ENCODE peak calls at places on chromosomes 12 and 14, in seven cellular contexts. A is mesendoderm, J is IMR-90, F is H9, O is neuronal stem cell, N is mesenchymal stem cell, S is H1. Z is an unnamed sample.

GRCh38 chr12:93908846-93909592 is 231.8 kb downstream of the CRADD start:
- DNase-seq in A (no peak), J (no peak), F (no peak), O (no peak), N (no peak), S (no peak), Z (peak; percentile 39)

GRCh38 chr14:54420478-54421116 is 20.6 kb downstream of the CNIH1 start:
- DNase-seq in A (peak; percentile 80), J (peak; percentile 58), F (no peak), O (no peak), N (peak; percentile 72), S (peak; percentile 59), Z (peak; percentile 27)

GRCh38 chr14:100072783-100073346 is 7.6 kb downstream of the EVL start:
- DNase-seq in A (no peak), J (no peak), F (no peak), O (no peak), N (no peak), S (peak; percentile 37), Z (peak; percentile 61)

GRCh38 chr14:30796707-30797106 is 77.7 kb upstream of the COCH start:
- DNase-seq in A (no peak), J (no peak), F (no peak), O (no peak), N (no peak), S (no peak), Z (no peak)

GRCh38 chr12:31868980-31869379 is 90.2 kb upstream of the RESF1 start:
- DNase-seq in A (no peak), J (peak; percentile 20), F (no peak), O (no peak), N (peak; percentile 52), S (no peak), Z (no peak)

GRCh38 chr12:87074801-87075200 is 818.6 kb upstream of the MGAT4C start:
- DNase-seq in A (no peak), J (peak; percentile 5), F (no peak), O (no peak), N (no peak), S (no peak), Z (no peak)

GRCh38 chr14:94051115-94051514 is 25.0 kb downstream of the OTUB2 start:
- DNase-seq in A (peak; percentile 46), J (peak; percentile 42), F (peak; percentile 44), O (no peak), N (peak; percentile 23), S (no peak), Z (peak; percentile 22)

GRCh38 chr12:94386422-94386821 is 73.2 kb downstream of the CEP83 start:
- DNase-seq in A (no peak), J (peak; percentile 39), F (no peak), O (no peak), N (peak; percentile 43), S (no peak), Z (no peak)

GRCh38 chr12:25852792-25853191 is 105.7 kb upstream of the RASSF8 start:
- DNase-seq in A (no peak), J (peak; percentile 95), F (no peak), O (no peak), N (peak; percentile 89), S (no peak), Z (no peak)

GRCh38 chr12:8943565-8944186 is 5.8 kb downstream of the M6PR start:
- DNase-seq in A (no peak), J (no peak), F (no peak), O (no peak), N (no peak), S (no peak), Z (no peak)

GRCh38 chr14:101888182-101888581 is 76.2 kb upstream of the DYNC1H1 start:
- DNase-seq in A (no peak), J (no peak), F (no peak), O (no peak), N (no peak), S (no peak), Z (no peak)

GRCh38 chr12:39127401-39127800 is 222.0 kb upstream of the CPNE8 start:
- DNase-seq in A (peak; percentile 62), J (no peak), F (no peak), O (no peak), N (peak; percentile 83), S (no peak), Z (peak; percentile 50)

GRCh38 chr14:100306506-100307214 is 416 bp upstream of the SLC25A29 start:
- DNase-seq in A (peak; percentile 94), J (peak; percentile 78), F (peak; percentile 89), O (peak; percentile 90), N (peak; percentile 88), S (peak; percentile 89), Z (peak; percentile 74)

GRCh38 chr12:96570579-96570978 is 81.2 kb downstream of the CFAP54 start:
- DNase-seq in A (no peak), J (no peak), F (no peak), O (no peak), N (no peak), S (no peak), Z (no peak)

GRCh38 chr14:54490448-54490805 is 1.6 kb upstream of the GMFB start:
- DNase-seq in A (peak; percentile 93), J (no peak), F (no peak), O (no peak), N (no peak), S (no peak), Z (peak; percentile 80)

GRCh38 chr12:122022393-122023338 is 982 bp downstream of the BCL7A start:
- DNase-seq in A (peak; percentile 37), J (no peak), F (peak; percentile 50), O (no peak), N (peak; percentile 32), S (peak; percentile 62), Z (no peak)

GRCh38 chr12:77232045-77232444 is 166.7 kb upstream of the E2F7 start:
- DNase-seq in A (no peak), J (peak; percentile 57), F (no peak), O (no peak), N (peak; percentile 8), S (no peak), Z (no peak)

GRCh38 chr12:9750276-9751203 is 10.2 kb downstream of the CD69 start:
- DNase-seq in A (peak; percentile 80), J (peak; percentile 56), F (peak; percentile 57), O (peak; percentile 69), N (peak; percentile 84), S (no peak), Z (peak; percentile 49)

GRCh38 chr14:92412912-92413311 is 89.9 kb downstream of the SLC24A4 start:
- DNase-seq in A (no peak), J (peak; percentile 61), F (no peak), O (no peak), N (peak; percentile 62), S (no peak), Z (no peak)

GRCh38 chr14:87250992-87251391 is 742.0 kb downstream of the GALC start:
- DNase-seq in A (no peak), J (no peak), F (no peak), O (no peak), N (no peak), S (no peak), Z (no peak)

GRCh38 chr12:29725587-29726320 is 58.0 kb downstream of the TMTC1 start:
- DNase-seq in A (no peak), J (peak; percentile 70), F (no peak), O (no peak), N (peak; percentile 66), S (no peak), Z (no peak)

GRCh38 chr14:101123639-101124525 is 220.4 kb upstream of the RTL1 start:
- DNase-seq in A (no peak), J (no peak), F (peak; percentile 15), O (no peak), N (no peak), S (peak; percentile 39), Z (no peak)

GRCh38 chr14:61225304-61225703 is 55.8 kb downstream of the TMEM30B start:
- DNase-seq in A (no peak), J (no peak), F (no peak), O (no peak), N (no peak), S (no peak), Z (no peak)

GRCh38 chr12:69343357-69343756 is 4.8 kb upstream of the LYZ start:
- DNase-seq in A (no peak), J (no peak), F (no peak), O (no peak), N (no peak), S (no peak), Z (no peak)
- H2BK5ac ChIP-seq in A (no peak overlapping the region), J (no peak overlapping the region), F (no peak overlapping the region), O (no peak overlapping the region), N (no peak overlapping the region), S (no peak overlapping the region), Z (no peak overlapping the region)

GRCh38 chr12:120690083-120690450 is 3.1 kb downstream of the MLEC start:
- DNase-seq in A (no peak), J (no peak), F (no peak), O (no peak), N (no peak), S (no peak), Z (no peak)
- H3K27ac ChIP-seq in A (no peak overlapping the region), J (no peak overlapping the region), F (no peak overlapping the region), O (no peak overlapping the region), N (no peak overlapping the region), S (no peak overlapping the region), Z (no peak overlapping the region)

GRCh38 chr12:50579757-50580267 is 75.0 kb downstream of the DIP2B start:
- DNase-seq in A (no peak), J (peak; percentile 60), F (no peak), O (no peak), N (no peak), S (no peak), Z (no peak)

GRCh38 chr12:50581226-50582184 is 76.7 kb downstream of the DIP2B start:
- DNase-seq in A (no peak), J (peak; percentile 93), F (no peak), O (no peak), N (peak; percentile 69), S (no peak), Z (peak; percentile 76)

GRCh38 chr12:50584135-50584534 is 79.3 kb downstream of the DIP2B start:
- DNase-seq in A (no peak), J (no peak), F (no peak), O (no peak), N (no peak), S (no peak), Z (no peak)

GRCh38 chr12:50574621-50575348 is 70.0 kb downstream of the DIP2B start:
- DNase-seq in A (no peak), J (peak; percentile 32), F (no peak), O (no peak), N (no peak), S (no peak), Z (peak; percentile 65)

GRCh38 chr12:50580436-50580835 is 75.7 kb downstream of the DIP2B start:
- DNase-seq in A (no peak), J (no peak), F (no peak), O (no peak), N (no peak), S (no peak), Z (no peak)
- H3K4ac ChIP-seq in A (no peak overlapping the region), J (no peak overlapping the region), F (no peak overlapping the region), O (no peak overlapping the region), N (no peak overlapping the region), S (no peak overlapping the region), Z (no peak overlapping the region)

DNA sequence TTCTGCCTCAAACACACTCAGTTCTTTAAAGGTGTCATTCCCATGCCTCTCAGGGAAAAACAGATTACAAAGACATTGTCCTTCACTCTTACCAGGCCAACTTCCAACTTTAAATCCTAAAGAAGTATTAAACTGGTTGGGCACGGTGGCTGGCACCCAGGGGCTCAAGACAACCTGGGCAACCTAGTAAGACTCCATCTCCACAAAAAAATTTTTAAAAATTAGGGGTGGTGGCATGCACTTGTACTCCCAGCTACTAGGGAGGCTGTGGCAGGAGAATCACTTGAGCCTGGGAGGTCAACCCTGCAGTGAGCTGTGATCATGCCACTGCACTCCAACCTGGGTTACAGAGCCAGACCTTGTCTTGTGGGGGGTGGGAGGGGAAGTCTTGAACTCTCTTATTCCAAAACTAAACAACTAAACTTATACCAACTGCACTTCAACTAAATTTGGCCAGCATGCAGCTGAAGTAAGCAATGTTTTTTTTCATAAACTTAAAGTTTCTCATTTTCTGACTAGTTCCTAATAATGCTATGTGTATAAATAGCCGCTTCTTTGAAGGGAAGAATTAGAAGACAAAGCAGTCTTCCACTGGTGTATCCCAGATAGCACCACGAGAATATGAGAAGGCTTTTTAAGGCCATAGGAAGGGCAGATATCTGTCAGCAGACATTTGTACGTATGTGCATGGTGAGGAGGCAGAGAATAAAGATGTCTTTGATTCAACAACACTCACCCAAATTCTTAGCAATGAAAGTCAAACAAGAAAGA is 2.4 kb downstream of the SLC11A2 start:
- DNase-seq in A (no peak), J (peak; percentile 27), F (no peak), O (no peak), N (no peak), S (no peak), Z (no peak)
- H2BK5ac ChIP-seq in A (no peak overlapping the region), J (peak overlapping the region; percentile 82), F (no peak overlapping the region), O (no peak overlapping the region), N (no peak overlapping the region), S (no peak overlapping the region), Z (peak overlapping the region; percentile 43)